ENCODE peak calls at places on chromosomes 6 and 20, in six cellular contexts. O is IMR-90; H is ovary; V is stimulated activated CD4-positive, alpha-beta T cell treated with anti-CD3 and anti-CD28 coated beads, Interleukin-2, amount 100 ng/mL, for 48 hours; F is fibroblast of mammary gland; K is neuronal stem cell. A is an unnamed sample.

GRCh38 chr6:29792123-29793035 is 35.2 kb upstream of the HLA-G start:
- DNase-seq in O (no peak), H (peak; percentile 53), F (peak; percentile 16), K (peak; percentile 9), V (peak; percentile 54), A (no peak)

GRCh38 chr6:54992789-54993188 is 146.2 kb downstream of the FAM83B start:
- DNase-seq in O (peak; percentile 4), V (no peak), K (no peak), H (no peak), F (peak; percentile 7), A (no peak)

GRCh38 chr6:143902827-143903226 is 38.6 kb downstream of the ZC2HC1B start:
- DNase-seq in K (no peak), F (no peak), V (no peak), H (no peak), O (no peak), A (no peak)

GRCh38 chr6:10302566-10303235 is 112.2 kb downstream of the TFAP2A start:
- DNase-seq in O (no peak), H (no peak), K (no peak), V (no peak), F (no peak), A (no peak)

GRCh38 chr20:17806739-17807441 is 107.1 kb downstream of the BANF2 start:
- DNase-seq in F (peak; percentile 85), O (peak; percentile 78), V (no peak), K (no peak), H (peak; percentile 92), A (no peak)

GRCh38 chr6:47655719-47656595 is 42.4 kb upstream of the ADGRF4 start:
- DNase-seq in H (no peak), F (peak; percentile 60), V (peak; percentile 3), K (peak; percentile 17), O (no peak), A (no peak)

GRCh38 chr6:135784493-135784892 is 67.0 kb upstream of the PDE7B start:
- DNase-seq in H (no peak), F (no peak), O (no peak), K (no peak), V (no peak), A (no peak)

GRCh38 chr6:41634657-41635056 is 3.6 kb upstream of the MDFI start:
- DNase-seq in O (no peak), H (no peak), F (no peak), V (no peak), K (no peak), A (no peak)

A was measured in type B pancreatic cell.